ENCODE peak calls at places on chromosome 12, in six cellular contexts. One of them, this sample, is unnamed. For H3K4me1, the result is how much of the 10 kb centered on the place peaks cover.

GRCh38 chr12:71164166-71164876 is 6.5 kb upstream of the TSPAN8 start:
- DNase-seq in body of pancreas: no peak
- DNase-seq in IMR-90: no peak
- DNase-seq in A549: no peak
- DNase-seq in gastrocnemius medialis: no peak
- DNase-seq in spleen: no peak
- DNase-seq in this sample: no peak

GRCh38 chr12:104720346-104721064 is 237.6 kb downstream of the SLC41A2 start:
- DNase-seq in body of pancreas: peak
- DNase-seq in IMR-90: peak
- DNase-seq in A549: no peak
- DNase-seq in gastrocnemius medialis: no peak
- DNase-seq in spleen: peak
- DNase-seq in this sample: no peak

GRCh38 chr12:29317556-29318363 is 63.2 kb downstream of the ERGIC2 start:
- DNase-seq in body of pancreas: peak
- DNase-seq in IMR-90: peak
- DNase-seq in A549: peak
- DNase-seq in gastrocnemius medialis: peak
- DNase-seq in spleen: no peak
- DNase-seq in this sample: no peak

GRCh38 chr12:116161588-116161987 is 115.9 kb downstream of the MED13L start:
- DNase-seq in body of pancreas: no peak
- DNase-seq in IMR-90: peak
- DNase-seq in A549: peak
- DNase-seq in gastrocnemius medialis: no peak
- DNase-seq in spleen: no peak
- DNase-seq in this sample: no peak

GRCh38 chr12:58847876-58848600 is 72.3 kb downstream of the LRIG3 start:
- DNase-seq in body of pancreas: no peak
- DNase-seq in IMR-90: no peak
- DNase-seq in A549: no peak
- DNase-seq in gastrocnemius medialis: no peak
- DNase-seq in spleen: no peak
- DNase-seq in this sample: no peak

GRCh38 chr12:16096273-16096849 is 181.1 kb downstream of the SLC15A5 start:
- DNase-seq in body of pancreas: no peak
- DNase-seq in IMR-90: no peak
- DNase-seq in A549: no peak
- DNase-seq in gastrocnemius medialis: no peak
- DNase-seq in spleen: no peak
- DNase-seq in this sample: no peak

GRCh38 chr12:89709994-89710872 is 1.6 kb upstream of the ATP2B1 start:
- DNase-seq in body of pancreas: peak
- DNase-seq in IMR-90: peak
- DNase-seq in A549: no peak
- DNase-seq in gastrocnemius medialis: no peak
- DNase-seq in spleen: no peak
- DNase-seq in this sample: peak

GRCh38 chr12:288687-289086 is 26.1 kb upstream of the SLC6A13 start:
- DNase-seq in body of pancreas: peak
- DNase-seq in IMR-90: peak
- DNase-seq in A549: peak
- DNase-seq in gastrocnemius medialis: no peak
- DNase-seq in spleen: no peak
- DNase-seq in this sample: no peak

GRCh38 chr12:24553259-24553658 is 395.6 kb downstream of the BCAT1 start:
- DNase-seq in body of pancreas: no peak
- DNase-seq in IMR-90: no peak
- DNase-seq in A549: no peak
- DNase-seq in gastrocnemius medialis: no peak
- DNase-seq in spleen: no peak
- DNase-seq in this sample: no peak

GRCh38 chr12:52006726-52007157 is at the start of gene TAMALIN:
- DNase-seq in body of pancreas: peak
- DNase-seq in IMR-90: peak
- DNase-seq in A549: no peak
- DNase-seq in gastrocnemius medialis: peak
- DNase-seq in spleen: peak
- DNase-seq in this sample: peak

GRCh38 chr12:93192878-93193277 is 184.8 kb upstream of the NUDT4 start:
- DNase-seq in body of pancreas: no peak
- DNase-seq in IMR-90: no peak
- DNase-seq in A549: no peak
- DNase-seq in gastrocnemius medialis: no peak
- DNase-seq in spleen: no peak
- DNase-seq in this sample: no peak

GRCh38 chr12:122891661-122892525 is 4.0 kb downstream of the VPS37B start:
- DNase-seq in body of pancreas: no peak
- DNase-seq in IMR-90: peak
- DNase-seq in A549: peak
- DNase-seq in gastrocnemius medialis: no peak
- DNase-seq in spleen: no peak
- DNase-seq in this sample: no peak

GRCh38 chr12:25817166-25817565 is 141.3 kb upstream of the RASSF8 start:
- DNase-seq in body of pancreas: no peak
- DNase-seq in IMR-90: peak
- DNase-seq in A549: no peak
- DNase-seq in gastrocnemius medialis: no peak
- DNase-seq in spleen: no peak
- DNase-seq in this sample: no peak

GRCh38 chr12:104175726-104176247 is 37.8 kb upstream of the NFYB start:
- DNase-seq in body of pancreas: no peak
- DNase-seq in IMR-90: no peak
- DNase-seq in A549: no peak
- DNase-seq in gastrocnemius medialis: no peak
- DNase-seq in spleen: no peak
- DNase-seq in this sample: peak

GRCh38 chr12:28237423-28237822 is 47.2 kb downstream of the CCDC91 start:
- DNase-seq in body of pancreas: no peak
- DNase-seq in IMR-90: no peak
- DNase-seq in A549: peak
- DNase-seq in gastrocnemius medialis: no peak
- DNase-seq in spleen: no peak
- DNase-seq in this sample: no peak

GRCh38 chr12:132659146-132659545 is 28.0 kb downstream of the POLE start:
- DNase-seq in body of pancreas: no peak
- DNase-seq in IMR-90: no peak
- DNase-seq in A549: no peak
- DNase-seq in gastrocnemius medialis: no peak
- DNase-seq in spleen: no peak
- DNase-seq in this sample: no peak

GRCh38 chr12:39990122-39991101 is 115.5 kb downstream of the SLC2A13 start:
- DNase-seq in body of pancreas: peak
- DNase-seq in IMR-90: peak
- DNase-seq in A549: peak
- DNase-seq in gastrocnemius medialis: peak
- DNase-seq in spleen: peak
- DNase-seq in this sample: no peak

GRCh38 chr12:6292606-6293005 is 17.9 kb upstream of the PLEKHG6 start:
- DNase-seq in body of pancreas: no peak
- DNase-seq in IMR-90: peak
- DNase-seq in A549: peak
- DNase-seq in gastrocnemius medialis: no peak
- DNase-seq in spleen: no peak
- DNase-seq in this sample: no peak

DNA sequence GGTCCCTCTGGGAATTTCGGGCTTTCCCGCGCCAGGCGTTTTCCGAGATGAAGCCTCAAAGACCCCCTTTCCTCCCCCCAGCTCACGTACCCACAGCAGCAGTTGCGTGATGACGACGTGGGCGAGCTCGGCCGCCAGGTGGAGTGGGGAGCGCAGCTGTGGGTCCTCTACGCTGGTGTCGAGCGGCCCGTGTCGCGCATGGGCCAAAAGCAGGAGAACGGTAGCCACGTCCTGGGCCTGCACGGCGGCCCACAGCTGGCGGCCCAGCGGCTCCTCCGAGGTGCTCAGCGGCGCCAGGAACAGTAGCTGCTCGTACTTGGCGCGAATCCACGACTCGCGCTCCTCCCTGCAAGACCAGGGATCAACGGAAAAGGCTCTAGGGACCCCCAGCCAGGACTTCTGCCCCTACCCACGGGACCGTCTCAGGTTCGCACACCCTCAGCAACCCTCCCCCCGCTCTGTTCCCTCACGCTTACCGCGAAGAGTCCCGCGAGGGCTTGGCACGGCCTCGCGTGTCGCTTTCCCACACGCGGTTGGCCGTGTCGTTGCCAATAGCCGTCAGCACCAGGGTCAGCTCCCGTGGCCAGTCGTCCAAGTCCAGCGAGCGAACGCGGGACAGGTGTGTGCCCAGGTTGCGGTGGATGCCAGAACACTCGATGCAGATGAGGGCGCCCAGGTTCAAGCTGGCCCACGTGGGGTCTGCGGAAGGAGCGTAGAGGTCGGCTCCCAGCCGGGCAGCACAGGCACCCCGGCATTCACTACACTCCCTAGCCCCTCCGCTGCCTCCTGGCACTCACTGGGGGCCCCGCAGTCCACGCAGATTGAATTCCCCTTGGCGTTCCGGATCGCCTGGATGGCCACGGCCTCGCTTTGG is 11.4 kb downstream of the AGAP2 start:
- DNase-seq in body of pancreas: peak
- DNase-seq in IMR-90: no peak
- DNase-seq in A549: no peak
- DNase-seq in gastrocnemius medialis: no peak
- DNase-seq in spleen: no peak
- DNase-seq in this sample: peak
- TF ChIP-seq CTCF in body of pancreas: peak
- TF ChIP-seq CTCF in IMR-90: peak
- TF ChIP-seq CTCF in A549: no peak
- TF ChIP-seq CTCF in gastrocnemius medialis: peak
- TF ChIP-seq CTCF in spleen: no peak
- TF ChIP-seq CTCF in this sample: peak

GRCh38 chr12:3137814-3138445 is 60.8 kb downstream of the TSPAN9 start:
- DNase-seq in body of pancreas: no peak
- DNase-seq in IMR-90: no peak
- DNase-seq in A549: no peak
- DNase-seq in gastrocnemius medialis: no peak
- DNase-seq in spleen: no peak
- DNase-seq in this sample: no peak

GRCh38 chr12:3139760-3140159 is 62.6 kb downstream of the TSPAN9 start:
- DNase-seq in body of pancreas: no peak
- DNase-seq in IMR-90: no peak
- DNase-seq in A549: no peak
- DNase-seq in gastrocnemius medialis: no peak
- DNase-seq in spleen: no peak
- DNase-seq in this sample: no peak

GRCh38 chr12:3137268-3137761 is 60.1 kb downstream of the TSPAN9 start:
- DNase-seq in body of pancreas: peak
- DNase-seq in IMR-90: peak
- DNase-seq in A549: no peak
- DNase-seq in gastrocnemius medialis: no peak
- DNase-seq in spleen: peak
- DNase-seq in this sample: peak

GRCh38 chr12:3140284-3140683 is 63.1 kb downstream of the TSPAN9 start:
- DNase-seq in body of pancreas: no peak
- DNase-seq in IMR-90: no peak
- DNase-seq in A549: no peak
- DNase-seq in gastrocnemius medialis: no peak
- DNase-seq in spleen: no peak
- DNase-seq in this sample: no peak

DNA sequence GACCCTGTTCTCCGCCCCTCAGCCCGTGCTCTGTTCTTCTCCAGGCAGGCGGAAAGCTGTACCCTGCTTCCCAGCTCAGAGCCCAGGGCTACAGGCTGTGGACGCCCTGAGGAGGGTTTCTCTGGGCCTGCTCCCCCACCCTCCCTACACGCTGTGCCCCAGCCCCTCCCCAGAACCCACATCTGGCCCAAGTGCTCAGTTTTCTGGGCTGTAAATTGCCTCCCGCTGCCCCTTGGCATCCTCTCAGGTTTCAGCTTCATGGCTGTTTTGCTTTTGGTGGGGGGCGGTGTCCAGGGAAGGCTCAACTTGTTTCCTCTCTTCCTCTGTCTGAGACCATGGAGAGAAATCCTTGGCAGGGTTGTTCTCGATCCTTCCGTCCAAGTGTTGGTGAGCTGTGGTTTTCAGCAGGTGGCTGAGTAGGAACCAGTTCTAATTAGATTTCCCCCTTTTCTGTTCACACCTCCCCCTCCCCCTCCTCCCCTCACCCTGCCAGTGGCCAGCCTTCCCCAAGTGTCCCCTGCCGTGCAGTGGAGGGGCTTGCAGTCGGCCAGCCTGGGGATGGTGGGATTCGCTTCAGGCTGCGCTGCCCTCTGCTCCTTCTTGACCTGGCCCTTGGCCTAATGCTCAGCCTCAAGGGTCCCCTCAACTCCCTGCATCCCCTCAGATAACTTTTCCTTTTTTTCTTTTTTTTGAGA is 61.9 kb downstream of the TSPAN9 start:
- DNase-seq in body of pancreas: no peak
- DNase-seq in IMR-90: no peak
- DNase-seq in A549: no peak
- DNase-seq in gastrocnemius medialis: no peak
- DNase-seq in spleen: no peak
- DNase-seq in this sample: no peak
- H3K4me1 ChIP-seq in body of pancreas: under half
- H3K4me1 ChIP-seq in IMR-90: under half
- H3K4me1 ChIP-seq in A549: under half
- H3K4me1 ChIP-seq in gastrocnemius medialis: under half
- H3K4me1 ChIP-seq in spleen: under half
- H3K4me1 ChIP-seq in this sample: under half

GRCh38 chr12:106248177-106248848 is 493 bp upstream of the CKAP4 start:
- DNase-seq in body of pancreas: peak
- DNase-seq in IMR-90: peak
- DNase-seq in A549: peak
- DNase-seq in gastrocnemius medialis: peak
- DNase-seq in spleen: no peak
- DNase-seq in this sample: no peak
- TF ChIP-seq POLR2A in body of pancreas: no peak
- TF ChIP-seq POLR2A in IMR-90: peak
- TF ChIP-seq POLR2A in A549: no peak
- TF ChIP-seq POLR2A in gastrocnemius medialis: no peak
- TF ChIP-seq POLR2A in spleen: no peak
- TF ChIP-seq POLR2A in this sample: no peak

DNA sequence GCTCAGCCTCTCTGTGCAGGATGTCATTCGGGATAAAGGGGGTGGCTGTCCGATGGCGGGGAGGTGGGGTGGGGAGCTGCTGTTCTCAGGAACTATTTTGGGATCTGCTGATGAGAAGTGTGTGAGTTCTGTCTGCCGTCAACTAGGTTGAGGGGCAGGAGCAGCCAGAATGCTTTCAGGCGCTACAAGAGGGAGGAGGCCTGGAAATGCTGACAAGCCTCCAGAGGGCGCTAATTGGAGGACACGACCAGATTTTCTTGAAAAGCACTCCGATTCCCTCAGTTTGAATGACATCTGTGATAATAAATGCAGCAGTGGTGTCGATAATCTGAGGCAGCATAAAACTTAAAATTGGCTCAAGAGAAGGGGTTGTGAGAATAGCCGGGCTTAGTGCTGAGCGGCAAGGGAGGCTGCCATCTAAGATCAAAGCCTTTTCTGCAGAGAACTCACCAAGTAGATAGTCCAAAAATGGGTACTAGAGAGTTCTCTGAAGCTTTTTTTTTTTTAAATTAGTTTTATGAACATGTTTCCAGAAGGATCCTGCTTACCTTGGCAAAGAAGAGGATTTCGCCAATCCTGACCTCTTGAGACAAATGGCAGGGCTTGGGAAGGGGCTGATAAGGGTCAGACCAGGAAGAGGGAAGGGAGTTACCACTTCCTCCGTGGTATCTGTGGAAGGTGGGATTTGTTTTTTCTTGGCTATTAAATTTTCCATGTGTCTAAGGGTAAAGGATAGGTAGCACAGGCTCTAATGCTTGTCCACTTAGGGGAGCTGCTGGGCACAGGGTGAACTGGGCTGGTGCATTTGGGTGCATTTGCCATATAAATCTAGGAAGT is 94.4 kb downstream of the CRACR2A start:
- DNase-seq in body of pancreas: no peak
- DNase-seq in IMR-90: peak
- DNase-seq in A549: no peak
- DNase-seq in gastrocnemius medialis: peak
- DNase-seq in spleen: no peak
- DNase-seq in this sample: no peak
- TF ChIP-seq CTCF in body of pancreas: peak
- TF ChIP-seq CTCF in IMR-90: peak
- TF ChIP-seq CTCF in A549: no peak
- TF ChIP-seq CTCF in gastrocnemius medialis: peak
- TF ChIP-seq CTCF in spleen: peak
- TF ChIP-seq CTCF in this sample: no peak